ENCODE peak calls at places on chromosome 5, in four cellular contexts. G, O, M and Y are unnamed samples.

GRCh38 chr5:174046558-174046957 is 1.1 kb downstream of the NSG2 start:
- DNase-seq in G (no peak), O (no peak), M (no peak), Y (no peak)

GRCh38 chr5:17185776-17186175 is 31.7 kb upstream of the BASP1 start:
- DNase-seq in G (no peak), O (no peak), M (peak), Y (no peak)

GRCh38 chr5:160970605-160971191 is 118.7 kb upstream of the ATP10B start:
- DNase-seq in G (peak), O (no peak), M (no peak), Y (no peak)

GRCh38 chr5:138620661-138621224 is 45.5 kb upstream of the HSPA9 start:
- DNase-seq in G (no peak), O (no peak), M (no peak), Y (peak)

GRCh38 chr5:82408033-82408432 is 129.9 kb upstream of the RPS23 start:
- DNase-seq in G (no peak), O (no peak), M (no peak), Y (no peak)

GRCh38 chr5:31981361-31981955 is 192.7 kb downstream of the GOLPH3 start:
- DNase-seq in G (peak), O (no peak), M (no peak), Y (peak)

GRCh38 chr5:179795049-179795862 is 1.5 kb downstream of the LTC4S start:
- DNase-seq in G (peak), O (no peak), M (no peak), Y (peak)

GRCh38 chr5:133113331-133114061 is 61.7 kb downstream of the HSPA4 start:
- DNase-seq in G (no peak), O (no peak), M (no peak), Y (no peak)

GRCh38 chr5:146192571-146193043 is 10.2 kb upstream of the LARS1 start:
- DNase-seq in G (no peak), O (no peak), M (no peak), Y (no peak)

GRCh38 chr5:80193421-80193820 is 62.4 kb downstream of the SERINC5 start:
- DNase-seq in G (no peak), O (no peak), M (no peak), Y (no peak)

GRCh38 chr5:6722015-6722414 is 8.8 kb downstream of the TENT4A start:
- DNase-seq in G (no peak), O (no peak), M (no peak), Y (peak)

GRCh38 chr5:177086918-177087706 is 397 bp downstream of the FGFR4 start:
- DNase-seq in G (peak), O (peak), M (no peak), Y (no peak)

GRCh38 chr5:6704361-6704851 is 8.8 kb upstream of the TENT4A start:
- DNase-seq in G (no peak), O (no peak), M (peak), Y (peak)

GRCh38 chr5:43121565-43122484 is 1.1 kb downstream of the ZNF131 start:
- DNase-seq in G (peak), O (peak), M (no peak), Y (peak)

GRCh38 chr5:141560725-141561483 is 57.9 kb downstream of the DIAPH1 start:
- DNase-seq in G (peak), O (no peak), M (peak), Y (peak)

GRCh38 chr5:16160706-16161105 is 18.9 kb downstream of the MARCHF11 start:
- DNase-seq in G (peak), O (no peak), M (peak), Y (peak)

GRCh38 chr5:148858106-148858505 is 31.7 kb downstream of the ADRB2 start:
- DNase-seq in G (no peak), O (no peak), M (no peak), Y (no peak)

GRCh38 chr5:154506716-154507080 is 28.7 kb upstream of the HAND1 start:
- DNase-seq in G (no peak), O (no peak), M (no peak), Y (no peak)

GRCh38 chr5:112492291-112492690 is 73.2 kb upstream of the EPB41L4A start:
- DNase-seq in G (peak), O (no peak), M (no peak), Y (peak)

GRCh38 chr5:143442398-143442797 is 38.9 kb upstream of the NR3C1 start:
- DNase-seq in G (no peak), O (no peak), M (no peak), Y (no peak)

GRCh38 chr5:93360436-93361100 is 220.5 kb downstream of the NR2F1-AS1 start:
- DNase-seq in G (no peak), O (no peak), M (no peak), Y (no peak)

GRCh38 chr5:82058710-82059109 is 86.9 kb downstream of the ATG10 start:
- DNase-seq in G (no peak), O (no peak), M (no peak), Y (no peak)

GRCh38 chr5:93677344-93678021 is 63.9 kb downstream of the POU5F2 start:
- DNase-seq in G (peak), O (no peak), M (peak), Y (peak)

GRCh38 chr5:143546394-143546793 is 142.9 kb upstream of the NR3C1 start:
- DNase-seq in G (no peak), O (no peak), M (no peak), Y (no peak)

GRCh38 chr5:130333089-130333488 is 428.8 kb downstream of the CHSY3 start:
- DNase-seq in G (no peak), O (no peak), M (no peak), Y (no peak)

GRCh38 chr5:95664204-95664786 is 17.7 kb downstream of the RFESD start:
- DNase-seq in G (peak), O (peak), M (no peak), Y (no peak)

GRCh38 chr5:171367424-171368370 is 20.0 kb upstream of the NPM1 start:
- DNase-seq in G (no peak), O (no peak), M (no peak), Y (peak)

GRCh38 chr5:73236541-73237128 is 63.6 kb downstream of the TMEM174 start:
- DNase-seq in G (no peak), O (no peak), M (no peak), Y (no peak)

GRCh38 chr5:150762216-150762615 is 3.4 kb upstream of the DCTN4 start:
- DNase-seq in G (no peak), O (no peak), M (no peak), Y (no peak)

GRCh38 chr5:130616161-130616560 is 548.9 kb downstream of the HINT1 start:
- DNase-seq in G (no peak), O (no peak), M (no peak), Y (no peak)

GRCh38 chr5:142446131-142446959 is 121.5 kb upstream of the SPRY4 start:
- DNase-seq in G (peak), O (no peak), M (no peak), Y (no peak)

GRCh38 chr5:73419414-73420390 is 28.9 kb downstream of the FOXD1 start:
- DNase-seq in G (peak), O (no peak), M (peak), Y (peak)

GRCh38 chr5:143593723-143594122 is 190.2 kb upstream of the NR3C1 start:
- DNase-seq in G (no peak), O (no peak), M (no peak), Y (no peak)

GRCh38 chr5:64635056-64635686 is 55.1 kb upstream of the SHISAL2B start:
- DNase-seq in G (peak), O (no peak), M (no peak), Y (no peak)